ENCODE peak calls at places on chromosomes 12 and 14, in ten cellular contexts. V is fibroblast of lung; B is adrenal gland; G is left ventricle myocardium inferior; X is psoas muscle; Y is lung; D is IMR-90; U is ovary; K is cardiac muscle cell; J is effector memory CD4-positive, alpha-beta T cell. E is an unnamed sample.

GRCh38 chr12:107557026-107557425 is 128.6 kb upstream of the PWP1 start:
- DNase-seq in V (no peak), B (no peak), G (no peak), X (no peak), Y (no peak), D (no peak), U (no peak), K (no peak), J (no peak), E (no peak)

GRCh38 chr14:101004954-101005353 is 101.4 kb upstream of the RTL1 start:
- DNase-seq in V (peak; percentile 31), B (no peak), G (no peak), X (peak; percentile 51), Y (no peak), D (peak; percentile 87), U (peak; percentile 43), K (peak; percentile 60), J (no peak), E (no peak)

GRCh38 chr14:101788016-101788695 is 26.6 kb downstream of the PPP2R5C start:
- DNase-seq in V (no peak), B (no peak), G (no peak), X (no peak), Y (no peak), D (no peak), U (no peak), K (no peak), J (no peak), E (no peak)

GRCh38 chr14:75711134-75711795 is 50.2 kb downstream of the TTLL5 start:
- DNase-seq in V (peak; percentile 75), B (peak; percentile 31), G (no peak), X (no peak), Y (no peak), D (peak; percentile 72), U (peak; percentile 41), K (peak; percentile 80), J (no peak), E (peak; percentile 42)

GRCh38 chr12:125453751-125454150 is 388.5 kb downstream of the AACS start:
- DNase-seq in V (no peak), B (no peak), G (no peak), X (no peak), Y (no peak), D (no peak), U (no peak), K (no peak), J (no peak), E (no peak)

GRCh38 chr14:68576496-68577244 is 216.2 kb downstream of the ZFP36L1 start:
- DNase-seq in V (peak; percentile 41), B (no peak), G (no peak), X (no peak), Y (no peak), D (peak; percentile 40), U (no peak), K (peak; percentile 47), J (no peak), E (peak; percentile 62)

GRCh38 chr14:90654831-90655276 is 161.4 kb downstream of the TTC7B start:
- DNase-seq in V (peak; percentile 80), B (peak; percentile 72), G (no peak), X (no peak), Y (no peak), D (peak; percentile 74), U (peak; percentile 79), K (peak; percentile 42), J (no peak), E (no peak)

GRCh38 chr12:120265203-120265482 is 387 bp downstream of the PXN start:
- DNase-seq in V (no peak), B (no peak), G (no peak), X (peak; percentile 17), Y (peak; percentile 35), D (no peak), U (no peak), K (no peak), J (no peak), E (no peak)

GRCh38 chr12:113973109-113973904 is 7.2 kb upstream of the RBM19 start:
- DNase-seq in V (no peak), B (no peak), G (no peak), X (no peak), Y (no peak), D (no peak), U (no peak), K (no peak), J (no peak), E (peak; percentile 93)

GRCh38 chr12:43957732-43958131 is 121.9 kb downstream of the TMEM117 start:
- DNase-seq in V (peak; percentile 65), B (peak; percentile 32), G (no peak), X (no peak), Y (no peak), D (peak; percentile 67), U (no peak), K (peak; percentile 75), J (no peak), E (peak; percentile 3)

GRCh38 chr14:29255692-29256091 is 489.1 kb downstream of the FOXG1 start:
- DNase-seq in V (no peak), B (no peak), G (no peak), X (no peak), Y (no peak), D (no peak), U (no peak), K (no peak), J (no peak), E (no peak)

GRCh38 chr12:75708829-75709228 is 197.4 kb upstream of the KRR1 start:
- DNase-seq in V (no peak), B (no peak), G (no peak), X (no peak), Y (no peak), D (no peak), U (no peak), K (no peak), J (no peak), E (no peak)
- H3K4me1 ChIP-seq in V (peaks cover 18% of the 10 kb centered on the region), B (peaks cover 22% of the 10 kb centered on the region), G (peaks cover 82% of the 10 kb centered on the region), X (peaks cover 22% of the 10 kb centered on the region), Y (peaks cover 12% of the 10 kb centered on the region), D (peaks cover 8% of the 10 kb centered on the region), U (peaks cover 14% of the 10 kb centered on the region), K (peaks cover 49% of the 10 kb centered on the region), J (no peaks in the 10 kb centered on the region), E (peaks cover 18% of the 10 kb centered on the region)

DNA sequence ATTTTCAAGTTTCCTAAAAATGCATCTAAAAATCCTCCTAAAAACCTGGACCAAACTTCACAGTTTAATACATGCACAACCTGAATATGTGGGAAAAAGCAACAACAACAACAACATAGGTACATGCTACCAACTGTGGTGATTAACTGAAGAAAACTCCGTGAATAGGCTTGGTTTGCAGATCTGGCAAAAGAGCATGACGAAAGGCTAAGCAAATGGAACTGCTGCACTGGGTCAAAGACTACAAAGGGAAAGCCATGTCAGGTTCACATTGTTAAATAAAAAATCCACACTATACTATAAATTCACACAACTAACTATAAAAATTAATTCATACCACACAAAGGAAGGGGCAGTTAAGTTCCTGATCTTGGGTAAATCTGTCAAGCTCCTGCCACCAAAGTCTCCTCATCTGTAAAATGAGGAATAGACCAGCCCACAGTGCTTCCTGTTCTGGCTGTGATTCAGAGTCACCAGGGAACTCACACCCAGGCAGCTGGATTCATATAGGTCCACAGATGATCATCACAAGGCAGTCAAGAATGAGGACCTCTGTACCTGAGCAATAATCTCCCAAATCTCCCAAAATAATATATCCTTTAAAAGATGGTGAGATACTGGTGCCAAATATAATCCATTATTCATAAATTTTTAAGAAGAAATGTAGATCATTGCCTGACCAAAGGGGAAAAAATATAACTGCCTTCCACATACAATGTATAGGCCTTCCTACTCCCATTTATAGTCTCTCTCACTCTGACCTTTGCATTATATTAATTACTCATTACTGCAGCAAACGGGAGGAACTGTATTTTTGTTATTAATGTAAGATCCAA is 7.0 kb downstream of the CORO1C start:
- DNase-seq in V (no peak), B (peak; percentile 42), G (no peak), X (no peak), Y (no peak), D (peak; percentile 74), U (no peak), K (no peak), J (no peak), E (no peak)
- H3K4me1 ChIP-seq in V (peaks cover 50% of the 10 kb centered on the region), B (no peaks in the 10 kb centered on the region), G (peaks cover 94% of the 10 kb centered on the region), X (peaks cover 98% of the 10 kb centered on the region), Y (peaks cover 35% of the 10 kb centered on the region), D (peaks cover 36% of the 10 kb centered on the region), U (peaks cover 7% of the 10 kb centered on the region), K (peaks cover 34% of the 10 kb centered on the region), J (no peaks in the 10 kb centered on the region), E (peaks cover 85% of the 10 kb centered on the region)

GRCh38 chr12:15497621-15498285 is 175.4 kb downstream of the PTPRO start:
- DNase-seq in V (peak; percentile 9), B (no peak), G (no peak), X (no peak), Y (no peak), D (no peak), U (no peak), K (no peak), J (no peak), E (no peak)
- H3K4me1 ChIP-seq in V (no peaks in the 10 kb centered on the region), B (no peaks in the 10 kb centered on the region), G (no peaks in the 10 kb centered on the region), X (no peaks in the 10 kb centered on the region), Y (no peaks in the 10 kb centered on the region), D (no peaks in the 10 kb centered on the region), U (no peaks in the 10 kb centered on the region), K (no peaks in the 10 kb centered on the region), J (no peaks in the 10 kb centered on the region), E (no peaks in the 10 kb centered on the region)

GRCh38 chr14:50088731-50089130 is 27.6 kb downstream of the VCPKMT start:
- DNase-seq in V (no peak), B (no peak), G (no peak), X (no peak), Y (no peak), D (no peak), U (no peak), K (peak; percentile 9), J (no peak), E (no peak)

GRCh38 chr14:50089213-50089612 is 27.2 kb downstream of the VCPKMT start:
- DNase-seq in V (no peak), B (no peak), G (no peak), X (no peak), Y (no peak), D (no peak), U (no peak), K (no peak), J (no peak), E (no peak)

GRCh38 chr14:50092006-50092555 is 24.3 kb downstream of the VCPKMT start:
- DNase-seq in V (no peak), B (no peak), G (no peak), X (no peak), Y (no peak), D (no peak), U (no peak), K (no peak), J (no peak), E (no peak)

GRCh38 chr14:50093496-50093895 is 22.9 kb downstream of the VCPKMT start:
- DNase-seq in V (no peak), B (no peak), G (no peak), X (no peak), Y (no peak), D (no peak), U (no peak), K (no peak), J (no peak), E (no peak)

DNA sequence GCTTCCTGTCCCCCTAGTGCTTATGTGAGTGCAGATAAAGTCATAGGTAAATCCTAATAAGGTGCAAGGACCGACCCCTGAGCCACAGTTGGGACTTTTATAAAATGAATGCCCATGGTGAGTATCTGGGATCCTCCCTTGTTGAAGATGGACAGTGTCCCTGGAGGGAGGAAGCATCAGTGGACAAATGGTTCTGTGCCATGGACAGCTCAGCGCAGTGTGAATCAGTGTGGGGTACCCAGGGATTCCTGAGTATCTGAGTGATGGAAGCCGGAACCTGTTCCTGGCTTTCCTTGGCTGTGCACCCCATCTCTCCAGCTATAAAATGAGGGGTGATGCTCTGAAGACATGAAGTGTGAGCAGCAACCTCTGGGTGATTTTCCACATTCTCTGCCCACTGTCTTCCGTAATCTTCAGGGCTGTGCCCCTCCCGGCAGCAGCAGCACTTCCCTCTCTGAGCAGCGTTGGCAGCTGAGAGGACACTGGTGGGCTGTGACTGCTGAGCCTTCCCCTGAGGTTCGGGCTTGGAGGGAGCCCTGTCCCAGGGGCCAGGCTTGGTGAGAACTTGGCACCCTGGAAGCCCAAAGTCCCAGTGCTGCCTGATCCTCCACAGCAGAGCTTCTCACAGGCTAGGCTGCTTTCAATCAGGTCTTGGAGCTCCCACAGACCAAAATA is 25.0 kb downstream of the VCPKMT start:
- DNase-seq in V (no peak), B (no peak), G (no peak), X (no peak), Y (no peak), D (no peak), U (no peak), K (no peak), J (no peak), E (no peak)
- H3K4me1 ChIP-seq in V (no peaks in the 10 kb centered on the region), B (peaks cover 8% of the 10 kb centered on the region), G (no peaks in the 10 kb centered on the region), X (no peaks in the 10 kb centered on the region), Y (no peaks in the 10 kb centered on the region), D (peaks cover under 1% of the 10 kb centered on the region), U (no peaks in the 10 kb centered on the region), K (peaks cover 5% of the 10 kb centered on the region), J (peaks cover 36% of the 10 kb centered on the region), E (no peaks in the 10 kb centered on the region)

E was measured in SJSA1.